ENCODE peak calls at places on chromosomes 11 and 22, in eight cellular contexts. C is esophagus squamous epithelium, V is ascending aorta, M is GM23248, T is neuronal stem cell, P is IMR-90, W is endodermal cell, E is pancreas. L is an unnamed sample.
A peak's percentile ranks its signal among the peaks of the same experiment; 100 is the strongest.

GRCh38 chr11:121965330-121965729 is 150.7 kb downstream of the BLID start:
- DNase-seq in C (no peak), V (no peak), M (peak; percentile 57), T (no peak), P (peak; percentile 74), W (no peak), E (no peak), L (no peak)

GRCh38 chr11:122661182-122661945 is 5.8 kb downstream of the UBASH3B start:
- DNase-seq in C (no peak), V (no peak), M (peak; percentile 91), T (peak; percentile 23), P (peak; percentile 83), W (no peak), E (no peak), L (no peak)

GRCh38 chr22:36149464-36149863 is 11.1 kb downstream of the APOL3 start:
- DNase-seq in C (no peak), V (peak; percentile 56), M (peak; percentile 62), T (no peak), P (no peak), W (no peak), E (no peak), L (no peak)

GRCh38 chr11:17703951-17704350 is 15.4 kb upstream of the MYOD1 start:
- DNase-seq in C (no peak), V (no peak), M (peak; percentile 32), T (no peak), P (peak; percentile 42), W (no peak), E (no peak), L (no peak)

GRCh38 chr22:26922804-26923203 is 265.4 kb downstream of the MIAT start:
- DNase-seq in C (no peak), V (no peak), M (no peak), T (peak; percentile 41), P (no peak), W (peak; percentile 92), E (no peak), L (peak; percentile 36)

GRCh38 chr11:7321708-7322448 is 70.2 kb downstream of the SYT9 start:
- DNase-seq in C (no peak), V (no peak), M (no peak), T (no peak), P (no peak), W (peak; percentile 51), E (no peak), L (no peak)

GRCh38 chr22:39117585-39118191 is 20.6 kb downstream of the APOBEC3H start:
- DNase-seq in C (no peak), V (no peak), M (peak; percentile 53), T (no peak), P (peak; percentile 49), W (peak; percentile 83), E (no peak), L (peak; percentile 35)

GRCh38 chr11:89452780-89453179 is 38.4 kb downstream of the NOX4 start:
- DNase-seq in C (no peak), V (no peak), M (no peak), T (no peak), P (no peak), W (no peak), E (no peak), L (no peak)

GRCh38 chr22:36435516-36436415 is 45.7 kb downstream of the TXN2 start:
- DNase-seq in C (no peak), V (no peak), M (no peak), T (no peak), P (no peak), W (peak; percentile 89), E (peak; percentile 88), L (no peak)

GRCh38 chr22:31087744-31088215 is 6.7 kb downstream of the SMTN start:
- DNase-seq in C (no peak), V (no peak), M (no peak), T (no peak), P (no peak), W (no peak), E (peak; percentile 59), L (no peak)
- H3K36me3 ChIP-seq in C (peaks cover 12% of the 10 kb centered on the region), V (peaks cover 72% of the 10 kb centered on the region), M (peaks cover 20% of the 10 kb centered on the region), T (peaks cover 43% of the 10 kb centered on the region), P (peaks cover 65% of the 10 kb centered on the region), W (no peaks in the 10 kb centered on the region), E (peaks cover 21% of the 10 kb centered on the region), L (peaks cover 8% of the 10 kb centered on the region)

GRCh38 chr11:78200061-78200460 is 11.3 kb downstream of the USP35 start:
- DNase-seq in C (no peak), V (no peak), M (no peak), T (no peak), P (no peak), W (no peak), E (no peak), L (no peak)

GRCh38 chr11:78199015-78199652 is 10.4 kb downstream of the USP35 start:
- DNase-seq in C (no peak), V (no peak), M (no peak), T (no peak), P (no peak), W (no peak), E (no peak), L (no peak)

GRCh38 chr11:78199653-78200015 is 10.9 kb downstream of the USP35 start:
- DNase-seq in C (no peak), V (no peak), M (no peak), T (no peak), P (no peak), W (no peak), E (no peak), L (no peak)

GRCh38 chr11:78201096-78201495 is 12.4 kb downstream of the USP35 start:
- DNase-seq in C (no peak), V (no peak), M (no peak), T (no peak), P (no peak), W (no peak), E (no peak), L (no peak)

DNA sequence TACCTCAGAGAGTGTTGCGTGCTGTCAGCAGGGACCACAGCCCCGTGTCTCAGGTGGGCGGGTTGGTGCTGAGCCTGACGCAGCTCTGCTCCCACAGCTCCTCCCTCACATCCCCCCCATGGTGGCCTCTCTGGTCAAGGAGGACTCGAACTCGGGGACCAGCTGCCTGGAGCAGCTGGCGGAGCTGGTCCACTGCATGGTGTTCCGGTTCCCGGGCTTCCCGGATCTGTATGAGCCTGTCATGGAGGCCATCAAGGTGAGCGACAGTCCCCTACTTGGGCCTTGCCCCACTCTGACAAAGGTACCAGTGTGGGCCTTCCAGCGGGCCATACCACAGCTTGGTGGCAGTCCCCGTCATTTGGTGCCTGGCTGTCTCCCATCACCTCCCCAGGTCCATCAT is 11.8 kb downstream of the USP35 start:
- DNase-seq in C (no peak), V (no peak), M (no peak), T (no peak), P (no peak), W (no peak), E (no peak), L (no peak)
- H3K4me3 ChIP-seq in C (no peak overlapping the region), V (no peak overlapping the region), M (no peak overlapping the region), T (peak overlapping the region; percentile 3), P (no peak overlapping the region), W (no peak overlapping the region), E (no peak overlapping the region), L (no peak overlapping the region)

GRCh38 chr22:29315286-29316195 is at the start of gene RASL10A:
- DNase-seq in C (no peak), V (no peak), M (peak; percentile 43), T (no peak), P (no peak), W (peak; percentile 76), E (peak; percentile 82), L (no peak)
- H3K27me3 ChIP-seq in C (peaks cover 8% of the 10 kb centered on the region), V (peaks cover 13% of the 10 kb centered on the region), M (peaks cover 26% of the 10 kb centered on the region), T (peaks cover 32% of the 10 kb centered on the region), P (peaks cover 47% of the 10 kb centered on the region), W (peaks cover 38% of the 10 kb centered on the region), E (peaks cover 10% of the 10 kb centered on the region), L (peaks cover 11% of the 10 kb centered on the region)

DNA sequence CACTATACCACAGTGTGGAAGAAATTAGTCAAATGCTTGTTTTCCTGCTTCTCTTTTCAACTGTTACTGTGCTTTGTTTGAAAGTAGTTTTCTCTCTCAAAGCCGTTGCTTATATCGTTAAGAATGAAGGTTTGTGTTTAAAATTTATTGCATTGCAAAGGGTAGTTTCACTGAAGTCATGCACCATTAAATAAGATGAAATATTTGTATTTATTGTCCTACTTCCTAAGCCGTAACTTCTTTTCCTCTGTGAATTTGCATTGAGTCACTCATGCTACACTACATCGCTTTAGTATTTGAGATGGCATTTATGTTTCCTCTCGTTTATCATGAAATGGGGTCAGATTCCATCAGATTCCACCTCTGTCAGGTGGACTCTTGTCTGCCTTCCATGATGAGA is 65.8 kb upstream of the RASSF10 start:
- DNase-seq in C (no peak), V (no peak), M (no peak), T (no peak), P (no peak), W (no peak), E (no peak), L (no peak)
- H3K36me3 ChIP-seq in C (no peaks in the 10 kb centered on the region), V (peaks cover 8% of the 10 kb centered on the region), M (peaks cover 53% of the 10 kb centered on the region), T (peaks cover 69% of the 10 kb centered on the region), P (peaks cover 32% of the 10 kb centered on the region), W (peaks cover 67% of the 10 kb centered on the region), E (no peaks in the 10 kb centered on the region), L (peaks cover 11% of the 10 kb centered on the region)

GRCh38 chr22:43331698-43332097 is 11.5 kb downstream of the SCUBE1 start:
- DNase-seq in C (no peak), V (no peak), M (no peak), T (no peak), P (no peak), W (no peak), E (no peak), L (no peak)
- H3K4me3 ChIP-seq in C (no peak overlapping the region), V (no peak overlapping the region), M (no peak overlapping the region), T (no peak overlapping the region), P (no peak overlapping the region), W (no peak overlapping the region), E (no peak overlapping the region), L (no peak overlapping the region)

DNA sequence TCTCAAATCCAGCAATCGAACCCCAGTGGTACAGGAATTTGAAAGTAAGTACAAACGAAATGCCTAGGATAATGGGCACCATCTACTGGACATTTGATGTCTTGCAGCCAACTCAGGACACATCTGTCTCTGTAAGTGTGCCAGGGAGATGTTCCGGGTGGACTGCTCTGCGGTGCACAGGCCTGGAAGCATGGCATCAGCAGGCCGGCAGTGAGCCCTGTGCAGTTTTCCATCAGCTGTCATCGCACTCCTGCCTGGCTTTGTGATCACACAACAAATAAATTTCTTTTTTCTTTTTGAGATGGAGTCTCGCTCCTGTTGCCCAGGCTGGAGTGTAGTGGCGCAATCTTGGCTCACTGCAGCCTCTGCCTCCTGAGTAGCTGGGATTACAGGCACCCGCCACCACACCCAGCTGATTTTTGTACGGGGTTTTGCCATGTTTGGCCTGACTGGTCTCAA is 71.0 kb downstream of the JAM3 start:
- DNase-seq in C (no peak), V (peak; percentile 84), M (peak; percentile 86), T (peak; percentile 38), P (peak; percentile 83), W (peak; percentile 85), E (no peak), L (peak; percentile 63)
- H3K27me3 ChIP-seq in C (no peaks in the 10 kb centered on the region), V (no peaks in the 10 kb centered on the region), M (no peaks in the 10 kb centered on the region), T (no peaks in the 10 kb centered on the region), P (no peaks in the 10 kb centered on the region), W (no peaks in the 10 kb centered on the region), E (no peaks in the 10 kb centered on the region), L (no peaks in the 10 kb centered on the region)

L was measured in HAP-1.